ENCODE peak calls at places on chromosome 13, in four cellular contexts. P is HCT116, C is K562, M is SK-N-SH. K is an unnamed sample.

GRCh38 chr13:28055362-28055761 is 45.0 kb downstream of the FLT3 start:
- DNase-seq in P (no peak), C (no peak), M (no peak), K (no peak)

GRCh38 chr13:28620011-28620830 is 38.7 kb upstream of the POMP start:
- DNase-seq in P (no peak), C (no peak), M (no peak), K (no peak)

GRCh38 chr13:30985637-30986205 is 53.3 kb downstream of the TEX26 start:
- DNase-seq in P (no peak), C (no peak), M (no peak), K (no peak)

GRCh38 chr13:97395437-97396136 is 38.4 kb upstream of the RAP2A start:
- DNase-seq in P (no peak), C (no peak), M (no peak), K (no peak)

GRCh38 chr13:44364601-44365000 is 9.0 kb upstream of the SERP2 start:
- DNase-seq in P (peak; percentile 71), C (no peak), M (no peak), K (no peak)

GRCh38 chr13:30780338-30780981 is 45.1 kb downstream of the ALOX5AP start:
- DNase-seq in P (no peak), C (no peak), M (no peak), K (no peak)

GRCh38 chr13:32257649-32258048 is 57.5 kb downstream of the ZAR1L start:
- DNase-seq in P (no peak), C (no peak), M (no peak), K (no peak)

GRCh38 chr13:56110751-56111150 is 1030.0 kb upstream of the PRR20A start:
- DNase-seq in P (no peak), C (no peak), M (no peak), K (no peak)

GRCh38 chr13:50740052-50740741 is 103.3 kb downstream of the DLEU7 start:
- DNase-seq in P (no peak), C (no peak), M (no peak), K (no peak)

GRCh38 chr13:50127017-50127725 is 111.9 kb downstream of the KCNRG start:
- DNase-seq in P (no peak), C (no peak), M (no peak), K (no peak)

GRCh38 chr13:66159526-66159925 is 1070.6 kb downstream of the PCDH9 start:
- DNase-seq in P (no peak), C (no peak), M (no peak), K (no peak)

GRCh38 chr13:20127563-20128458 is 33.0 kb downstream of the GJA3 start:
- DNase-seq in P (no peak), C (no peak), M (peak; percentile 87), K (no peak)

GRCh38 chr13:39765801-39766463 is 110.5 kb downstream of the COG6 start:
- DNase-seq in P (no peak), C (no peak), M (peak; percentile 42), K (no peak)

GRCh38 chr13:60261432-60262351 is 98.0 kb upstream of the DIAPH3 start:
- DNase-seq in P (no peak), C (no peak), M (no peak), K (peak; percentile 38)

GRCh38 chr13:79779761-79780160 is 298.8 kb downstream of the NDFIP2 start:
- DNase-seq in P (no peak), C (no peak), M (no peak), K (no peak)

GRCh38 chr13:109274188-109274821 is 512.1 kb downstream of the IRS2 start:
- DNase-seq in P (no peak), C (no peak), M (no peak), K (peak; percentile 95)

GRCh38 chr13:112468069-112468468 is 91.9 kb downstream of the SPACA7 start:
- DNase-seq in P (no peak), C (no peak), M (no peak), K (no peak)

GRCh38 chr13:81609335-81609734 is 1268.4 kb upstream of the SPRY2 start:
- DNase-seq in P (no peak), C (no peak), M (no peak), K (no peak)

GRCh38 chr13:58963321-58963720 is 1200.4 kb downstream of the DIAPH3 start:
- DNase-seq in P (no peak), C (no peak), M (no peak), K (no peak)

GRCh38 chr13:32323912-32324311 is 8.6 kb downstream of the BRCA2 start:
- DNase-seq in P (no peak), C (no peak), M (no peak), K (no peak)

GRCh38 chr13:39364797-39365468 is 238.1 kb downstream of the LHFPL6 start:
- DNase-seq in P (peak; percentile 0), C (no peak), M (no peak), K (no peak)

GRCh38 chr13:24221007-24221406 is 60.5 kb downstream of the SPATA13 start:
- DNase-seq in P (no peak), C (no peak), M (no peak), K (no peak)

GRCh38 chr13:56015919-56016318 is 1124.8 kb upstream of the PRR20A start:
- DNase-seq in P (no peak), C (no peak), M (peak; percentile 3), K (no peak)

GRCh38 chr13:29707876-29708543 is 112.5 kb upstream of the SLC7A1 start:
- DNase-seq in P (peak; percentile 21), C (peak; percentile 50), M (peak; percentile 41), K (peak; percentile 25)

GRCh38 chr13:23159205-23159586 is 21.6 kb upstream of the SGCG start:
- DNase-seq in P (no peak), C (peak; percentile 6), M (peak; percentile 54), K (peak; percentile 40)

GRCh38 chr13:45873491-45874360 is 22.2 kb upstream of the SIAH3 start:
- DNase-seq in P (peak; percentile 50), C (no peak), M (no peak), K (peak; percentile 43)

GRCh38 chr13:40164137-40164536 is 502.3 kb downstream of the FOXO1 start:
- DNase-seq in P (no peak), C (no peak), M (no peak), K (no peak)

GRCh38 chr13:59247166-59247565 is 916.6 kb downstream of the DIAPH3 start:
- DNase-seq in P (no peak), C (no peak), M (no peak), K (no peak)

GRCh38 chr13:73136776-73137175 is 78.0 kb downstream of the KLF5 start:
- DNase-seq in P (no peak), C (no peak), M (no peak), K (no peak)

GRCh38 chr13:49733181-49733951 is 42.1 kb upstream of the EBPL start:
- DNase-seq in P (no peak), C (no peak), M (no peak), K (no peak)

GRCh38 chr13:101681834-101682233 is 229.4 kb downstream of the ITGBL1 start:
- DNase-seq in P (no peak), C (no peak), M (no peak), K (no peak)

GRCh38 chr13:77919351-77920294 is 992 bp upstream of the EDNRB start:
- DNase-seq in P (no peak), C (no peak), M (peak; percentile 56), K (no peak)

GRCh38 chr13:111483621-111483987 is 163.2 kb downstream of the TEX29 start:
- DNase-seq in P (no peak), C (no peak), M (no peak), K (no peak)

GRCh38 chr13:41402695-41403511 is 54.4 kb upstream of the RGCC start:
- DNase-seq in P (no peak), C (no peak), M (no peak), K (no peak)
- TF ChIP-seq YY1 in P (no peak), C (no peak), M (no peak), K (no peak)

GRCh38 chr13:18949489-18949761 is 232.2 kb downstream of the TUBA3C start:
- DNase-seq in P (no peak), C (no peak), M (no peak), K (no peak)

GRCh38 chr13:18948664-18949488 is 232.7 kb downstream of the TUBA3C start:
- DNase-seq in P (no peak), C (no peak), M (no peak), K (no peak)

GRCh38 chr13:18951412-18951811 is 230.2 kb downstream of the TUBA3C start:
- DNase-seq in P (no peak), C (no peak), M (no peak), K (no peak)

GRCh38 chr13:18948012-18948663 is 233.5 kb downstream of the TUBA3C start:
- DNase-seq in P (no peak), C (no peak), M (no peak), K (no peak)

DNA sequence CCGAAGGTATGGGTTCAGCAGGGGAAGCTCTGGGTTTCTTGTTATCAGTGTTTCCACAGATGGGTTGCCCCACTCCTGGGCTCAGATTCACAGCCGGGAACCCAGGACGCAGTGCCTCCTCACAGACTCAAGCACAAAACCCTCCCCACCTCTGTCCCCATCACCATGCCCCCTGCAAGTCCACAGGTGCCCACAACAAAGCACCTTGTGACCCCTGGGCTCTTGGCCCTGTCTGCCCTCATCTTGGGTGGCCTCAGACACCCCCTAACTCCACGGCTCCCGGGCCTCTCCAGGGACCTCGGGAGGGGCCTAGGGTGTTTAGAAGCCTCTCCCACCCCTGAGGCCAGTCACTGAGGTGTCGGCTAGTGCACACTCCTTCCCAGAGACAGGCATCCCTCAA is 231.7 kb downstream of the TUBA3C start:
- DNase-seq in P (no peak), C (no peak), M (no peak), K (no peak)
- H3K9me3 ChIP-seq in P (no peaks in the 10 kb centered on the region), C (no peaks in the 10 kb centered on the region), M (no peaks in the 10 kb centered on the region), K (no peaks in the 10 kb centered on the region)

DNA sequence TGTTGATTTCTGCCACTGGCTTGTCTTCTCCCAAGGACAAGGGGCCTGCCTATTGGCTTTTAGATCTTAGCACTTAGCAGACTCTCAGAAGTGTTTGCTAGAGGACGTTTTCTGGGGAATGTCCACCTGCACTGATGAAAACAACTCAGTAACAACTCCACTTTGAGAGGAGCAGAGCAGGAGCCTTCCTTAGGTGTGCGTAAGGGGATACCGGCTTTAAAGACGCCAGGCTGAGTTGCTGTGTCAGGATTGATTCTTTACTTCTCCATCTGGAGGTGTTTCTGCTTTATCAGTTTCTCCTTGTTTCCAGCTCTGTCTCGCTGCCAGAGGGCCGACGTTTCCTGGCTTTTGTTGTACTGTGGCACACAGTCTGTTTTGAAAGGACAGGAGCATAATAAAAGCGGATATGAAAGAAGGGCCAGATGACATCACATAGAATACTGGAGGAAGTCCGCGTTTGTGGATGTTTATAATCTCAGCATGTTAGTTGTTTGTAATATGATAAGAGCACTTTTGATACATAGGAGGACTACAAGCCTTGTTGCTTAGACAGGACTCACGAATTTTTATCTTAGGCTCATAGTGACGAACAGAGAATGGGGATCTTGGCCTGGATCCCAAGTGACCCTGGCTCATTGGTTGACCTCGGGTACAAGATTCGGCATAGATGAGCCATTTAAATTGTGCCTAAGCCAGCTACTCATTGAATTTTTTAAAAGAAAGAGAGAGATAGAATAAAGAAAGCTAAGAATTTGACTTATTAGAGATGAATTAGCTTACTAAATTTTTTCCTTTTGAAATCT is 34.6 kb downstream of the COL4A2 start:
- DNase-seq in P (no peak), C (no peak), M (peak; percentile 55), K (no peak)
- H3K4me3 ChIP-seq in P (no peak overlapping the region), C (no peak overlapping the region), M (no peak overlapping the region), K (no peak overlapping the region)

GRCh38 chr13:41554626-41555386 is 97.5 kb downstream of the RGCC start:
- DNase-seq in P (no peak), C (no peak), M (no peak), K (no peak)

GRCh38 chr13:41554180-41554579 is 96.8 kb downstream of the RGCC start:
- DNase-seq in P (no peak), C (no peak), M (no peak), K (no peak)

GRCh38 chr13:41550239-41550638 is 92.9 kb downstream of the RGCC start:
- DNase-seq in P (no peak), C (no peak), M (no peak), K (no peak)

GRCh38 chr13:41549491-41549890 is 92.1 kb downstream of the RGCC start:
- DNase-seq in P (no peak), C (no peak), M (no peak), K (no peak)

GRCh38 chr13:41552031-41552430 is 94.7 kb downstream of the RGCC start:
- DNase-seq in P (no peak), C (no peak), M (peak; percentile 62), K (no peak)
- TF ChIP-seq YY1 in P (no peak), C (no peak), M (no peak), K (no peak)